ENCODE peak calls at places on chromosomes 3 and 15, in nine cellular contexts. U, V, P, D, M, R, Z, N and G are unnamed samples.
A peak's percentile ranks its signal among the peaks of the same experiment; 100 is the strongest.

GRCh38 chr3:71045917-71046282 is 537.6 kb downstream of the FOXP1 start:
- ATAC-seq in P (no peak), V (no peak), M (no peak), R (no peak), D (no peak), N (no peak), U (peak; percentile 35), Z (no peak), G (no peak)

GRCh38 chr3:122623430-122623829 is 46.0 kb downstream of the PARP15 start:
- ATAC-seq in R (no peak), U (no peak), D (no peak), M (no peak), V (no peak), N (no peak), P (no peak), Z (no peak), G (no peak)

GRCh38 chr3:107850681-107851080 is 240.2 kb downstream of the CD47 start:
- ATAC-seq in V (no peak), N (no peak), R (no peak), D (no peak), U (no peak), Z (no peak), P (no peak), M (no peak), G (no peak)

GRCh38 chr3:12345584-12346494 is 57.0 kb downstream of the PPARG start:
- ATAC-seq in V (no peak), U (no peak), N (no peak), P (no peak), R (no peak), M (no peak), Z (no peak), D (peak; percentile 57), G (no peak)

GRCh38 chr3:170352936-170353335 is 4.6 kb upstream of the SKIL start:
- ATAC-seq in P (no peak), D (peak; percentile 4), V (no peak), R (no peak), M (no peak), N (no peak), U (no peak), Z (no peak), G (no peak)

GRCh38 chr3:64730651-64731050 is 42.9 kb upstream of the ADAMTS9 start:
- ATAC-seq in Z (no peak), N (no peak), M (no peak), R (no peak), P (no peak), U (no peak), V (no peak), D (no peak), G (no peak)

GRCh38 chr15:51702710-51703109 is 21.4 kb downstream of the SCG3 start:
- ATAC-seq in Z (no peak), M (no peak), P (no peak), U (no peak), D (no peak), R (no peak), V (no peak), N (no peak), G (no peak)

GRCh38 chr3:151460774-151461450 is at the start of gene IGSF10:
- ATAC-seq in Z (no peak), R (no peak), M (peak; percentile 93), D (no peak), P (peak; percentile 70), V (peak; percentile 84), U (no peak), N (peak; percentile 36), G (peak; percentile 40)

GRCh38 chr3:177771780-177772179 is 574.5 kb upstream of the TBL1XR1 start:
- ATAC-seq in D (no peak), U (no peak), V (no peak), M (no peak), Z (no peak), N (no peak), P (no peak), R (no peak), G (no peak)

GRCh38 chr3:112013784-112014143 is 15.0 kb downstream of the TAGLN3 start:
- ATAC-seq in P (peak; percentile 24), U (no peak), M (peak; percentile 61), R (no peak), Z (peak; percentile 18), N (no peak), D (peak; percentile 35), V (no peak), G (no peak)

GRCh38 chr15:58690703-58691102 is 58.8 kb downstream of the ADAM10 start:
- ATAC-seq in P (no peak), U (no peak), D (peak; percentile 35), M (peak; percentile 62), V (no peak), N (no peak), Z (no peak), R (peak; percentile 50), G (no peak)

GRCh38 chr15:63436872-63437375 is 55.3 kb upstream of the CA12 start:
- ATAC-seq in Z (peak; percentile 90), V (peak; percentile 82), U (peak; percentile 99), D (peak; percentile 90), M (peak; percentile 85), R (peak; percentile 98), P (peak; percentile 35), N (peak; percentile 74), G (peak; percentile 93)

GRCh38 chr3:136146981-136147729 is 49.0 kb downstream of the MSL2 start:
- ATAC-seq in V (no peak), N (no peak), R (no peak), D (no peak), Z (no peak), P (no peak), M (no peak), U (no peak), G (no peak)

GRCh38 chr3:187782008-187782407 is 36.7 kb upstream of the BCL6 start:
- ATAC-seq in U (no peak), V (no peak), N (no peak), P (no peak), M (no peak), D (no peak), Z (no peak), R (no peak), G (no peak)

GRCh38 chr3:96354106-96354505 is 460.3 kb upstream of the EPHA6 start:
- ATAC-seq in V (no peak), D (no peak), N (no peak), M (no peak), R (no peak), P (no peak), U (no peak), Z (no peak), G (no peak)

GRCh38 chr3:69738291-69738690 is 973 bp upstream of the MITF start:
- ATAC-seq in P (no peak), M (peak; percentile 36), D (no peak), Z (no peak), U (no peak), R (no peak), N (no peak), V (peak; percentile 6), G (peak; percentile 37)

GRCh38 chr3:133384331-133385027 is 15.4 kb upstream of the BFSP2 start:
- ATAC-seq in D (no peak), N (peak; percentile 71), R (no peak), V (peak; percentile 87), Z (peak; percentile 96), P (peak; percentile 74), U (peak; percentile 89), M (peak; percentile 94), G (peak; percentile 98)

GRCh38 chr15:77675806-77676415 is 43.2 kb upstream of the LINGO1 start:
- ATAC-seq in Z (no peak), U (no peak), M (peak; percentile 29), R (no peak), D (no peak), P (no peak), N (no peak), V (peak; percentile 6), G (no peak)

GRCh38 chr15:78716651-78717050 is 75.6 kb upstream of the CHRNB4 start:
- ATAC-seq in Z (no peak), M (no peak), V (no peak), N (no peak), U (no peak), R (no peak), P (no peak), D (no peak), G (no peak)

GRCh38 chr3:197510642-197511018 is 45.1 kb downstream of the BDH1 start:
- ATAC-seq in U (no peak), D (no peak), P (no peak), Z (no peak), N (no peak), M (no peak), R (no peak), V (no peak), G (no peak)

GRCh38 chr3:139664958-139665357 is 12.8 kb downstream of the NMNAT3 start:
- ATAC-seq in V (no peak), N (no peak), Z (no peak), U (no peak), P (no peak), D (no peak), M (no peak), R (no peak), G (no peak)

GRCh38 chr3:117563063-117563462 is 853.5 kb downstream of the TUSC7 start:
- ATAC-seq in V (no peak), Z (no peak), M (no peak), D (no peak), U (no peak), N (no peak), P (no peak), R (no peak), G (no peak)

GRCh38 chr3:127702151-127702578 is 29.4 kb downstream of the ABTB1 start:
- ATAC-seq in U (no peak), Z (no peak), V (no peak), N (no peak), R (no peak), D (no peak), P (no peak), M (no peak), G (no peak)

GRCh38 chr3:7684193-7684592 is 817.4 kb upstream of the LMCD1 start:
- ATAC-seq in D (no peak), N (no peak), Z (no peak), U (no peak), R (no peak), V (no peak), M (no peak), P (no peak), G (no peak)

GRCh38 chr15:54208786-54209185 is 230.5 kb downstream of the UNC13C start:
- ATAC-seq in R (no peak), D (no peak), P (no peak), N (no peak), V (no peak), M (no peak), U (no peak), Z (no peak), G (no peak)

GRCh38 chr15:44468713-44469385 is 41.4 kb downstream of the CTDSPL2 start:
- ATAC-seq in V (no peak), R (no peak), D (peak; percentile 61), P (no peak), U (no peak), Z (no peak), M (peak; percentile 46), N (no peak), G (peak; percentile 79)

GRCh38 chr3:160796813-160797164 is 40.8 kb downstream of the PPM1L start:
- ATAC-seq in M (no peak), R (no peak), P (peak; percentile 97), D (no peak), N (no peak), Z (peak; percentile 83), V (peak; percentile 69), U (no peak), G (no peak)

GRCh38 chr3:12556243-12556722 is 604 bp upstream of the MKRN2 start:
- ATAC-seq in R (no peak), D (no peak), P (no peak), M (peak; percentile 32), N (no peak), Z (peak; percentile 14), V (peak; percentile 20), U (no peak), G (peak; percentile 5)